ENCODE peak calls at places on chromosomes 6 and 20, in nine cellular contexts. P is stomach, Y is GM23338, B is HepG2, N is HL-60, S is breast epithelium, H is sigmoid colon, E is spleen, C is H1. M is an unnamed sample.

GRCh38 chr6:139981810-139982550 is 607.5 kb upstream of the CITED2 start:
- DNase-seq in N (no peak), C (no peak), H (no peak), B (no peak), Y (peak), P (no peak), S (no peak), E (no peak), M (no peak)

GRCh38 chr6:67880939-67881705 is 754.0 kb upstream of the ADGRB3 start:
- DNase-seq in Y (no peak), C (no peak), P (no peak), H (no peak), E (no peak), S (no peak), N (no peak), B (no peak), M (no peak)

GRCh38 chr20:10761232-10761631 is 87.4 kb upstream of the JAG1 start:
- DNase-seq in N (no peak), P (no peak), B (peak), S (no peak), C (no peak), E (no peak), Y (no peak), H (no peak), M (no peak)

GRCh38 chr20:52340036-52340634 is 148.6 kb upstream of the ZFP64 start:
- DNase-seq in P (no peak), N (no peak), H (no peak), Y (peak), B (peak), E (no peak), S (no peak), C (no peak), M (peak)

GRCh38 chr6:164505425-164505824 is 804.0 kb downstream of the C6orf118 start:
- DNase-seq in P (no peak), Y (no peak), E (no peak), C (no peak), B (no peak), H (no peak), S (no peak), N (no peak), M (no peak)

GRCh38 chr6:166786704-166787293 is 159.7 kb upstream of the RPS6KA2 start:
- DNase-seq in P (no peak), E (no peak), B (peak), S (no peak), Y (peak), N (peak), H (no peak), C (no peak), M (peak)

GRCh38 chr6:105893741-105894140 is 192.4 kb upstream of the PRDM1 start:
- DNase-seq in B (no peak), S (no peak), C (no peak), N (no peak), E (no peak), H (no peak), P (peak), Y (no peak), M (no peak)

GRCh38 chr6:134491473-134491872 is 173.6 kb upstream of the SGK1 start:
- DNase-seq in N (no peak), Y (no peak), C (no peak), S (no peak), E (no peak), B (no peak), P (no peak), H (no peak), M (no peak)

GRCh38 chr6:116200619-116201249 is 53.1 kb downstream of the TSPYL4 start:
- DNase-seq in S (no peak), E (no peak), C (no peak), H (no peak), Y (no peak), N (no peak), B (no peak), P (no peak), M (no peak)

GRCh38 chr6:55276745-55277627 is 50.3 kb upstream of the GFRAL start:
- DNase-seq in C (no peak), H (no peak), E (no peak), N (peak), P (no peak), B (peak), Y (peak), S (no peak), M (peak)

GRCh38 chr20:44112889-44113641 is 73.9 kb downstream of the JPH2 start:
- DNase-seq in C (no peak), S (no peak), B (no peak), N (no peak), Y (no peak), P (no peak), E (no peak), H (no peak), M (no peak)

GRCh38 chr6:159267165-159267564 is 98.0 kb downstream of the FNDC1 start:
- DNase-seq in E (no peak), S (no peak), H (no peak), C (no peak), B (no peak), P (no peak), N (no peak), Y (peak), M (peak)

GRCh38 chr6:7377961-7378360 is 11.6 kb downstream of the CAGE1 start:
- DNase-seq in P (no peak), E (no peak), Y (no peak), B (no peak), C (no peak), S (no peak), N (no peak), H (no peak), M (no peak)

GRCh38 chr6:161029195-161029809 is 37.7 kb downstream of the MAP3K4 start:
- DNase-seq in E (no peak), C (no peak), N (no peak), Y (no peak), P (no peak), H (no peak), B (no peak), S (no peak), M (no peak)

GRCh38 chr6:108876929-108877775 is 28.9 kb downstream of the ARMC2 start:
- DNase-seq in S (peak), H (peak), P (peak), Y (no peak), B (no peak), N (no peak), C (no peak), E (no peak), M (no peak)

GRCh38 chr6:24215068-24215467 is 89.1 kb downstream of the NRSN1 start:
- DNase-seq in C (no peak), E (no peak), N (no peak), H (no peak), P (no peak), B (no peak), Y (no peak), S (no peak), M (no peak)

DNA sequence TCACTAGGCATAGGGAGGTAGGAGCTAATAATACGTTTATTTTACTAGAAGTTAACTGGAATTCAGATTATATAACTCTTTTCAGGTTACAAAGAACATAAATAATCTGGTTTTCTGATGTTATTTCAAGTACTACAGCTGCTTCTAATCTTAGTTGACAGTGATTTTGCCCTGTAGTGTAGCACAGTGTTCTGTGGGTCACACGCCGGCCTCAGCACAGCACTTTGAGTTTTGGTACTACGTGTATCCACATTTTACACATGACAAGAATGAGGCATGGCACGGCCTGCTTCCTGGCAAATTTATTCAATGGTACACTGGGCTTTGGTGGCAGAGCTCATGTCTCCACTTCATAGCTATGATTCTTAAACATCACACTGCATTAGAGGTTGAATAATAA is 1.1 kb downstream of the HFE start:
- DNase-seq in B (no peak), H (peak), S (no peak), Y (no peak), E (no peak), N (no peak), P (no peak), C (no peak), M (no peak)
- TF ChIP-seq POLR2AphosphoS5 in B (no peak), H (peak), S (no peak), Y (no peak), E (no peak), N (no peak), P (peak), C (no peak), M (no peak)

DNA sequence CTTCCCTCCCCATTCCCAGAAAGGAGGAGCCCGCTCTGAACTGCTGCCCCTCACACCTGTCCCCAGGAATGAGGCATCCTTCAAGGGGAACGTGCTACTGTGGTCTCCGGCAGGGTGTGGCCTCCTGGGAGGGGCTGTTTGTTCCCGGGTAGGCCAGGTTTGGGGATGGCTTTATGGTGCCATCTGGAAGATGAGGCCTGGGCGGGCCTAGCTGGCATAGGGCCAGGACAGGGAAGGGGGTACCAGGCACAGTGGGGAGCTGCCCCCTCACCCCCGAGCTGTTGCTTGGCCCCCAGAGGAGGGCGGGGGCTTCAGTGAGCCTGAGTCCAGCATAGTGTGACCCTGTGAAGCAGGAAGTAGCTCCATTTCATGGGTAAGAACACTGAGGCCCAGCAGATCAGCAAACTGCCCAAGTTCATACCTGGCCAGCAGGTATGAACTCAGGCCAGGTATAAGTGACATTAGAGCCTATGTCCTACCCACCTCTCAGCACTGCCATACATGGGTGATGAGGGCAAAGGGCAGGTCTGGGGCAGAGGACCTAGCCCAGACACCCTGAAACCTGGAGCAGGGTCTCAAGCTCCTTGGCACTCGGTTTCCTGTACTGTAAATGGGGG is 17.5 kb upstream of the SPDEF start:
- DNase-seq in H (no peak), B (no peak), C (no peak), S (no peak), E (no peak), N (no peak), Y (no peak), P (no peak), M (no peak)
- TF ChIP-seq POLR2AphosphoS5 in H (no peak), B (no peak), C (no peak), S (no peak), E (no peak), N (no peak), Y (no peak), P (no peak), M (no peak)

GRCh38 chr6:2240961-2241360 is 4.4 kb downstream of the GMDS start:
- DNase-seq in P (no peak), E (no peak), N (no peak), B (no peak), H (no peak), C (no peak), Y (no peak), S (no peak), M (no peak)

GRCh38 chr6:2231438-2231837 is 14.0 kb downstream of the GMDS start:
- DNase-seq in H (no peak), N (no peak), S (no peak), E (no peak), C (no peak), Y (no peak), P (no peak), B (no peak), M (no peak)

GRCh38 chr6:2237001-2237400 is 8.4 kb downstream of the GMDS start:
- DNase-seq in H (no peak), P (no peak), N (no peak), S (no peak), C (no peak), Y (no peak), B (no peak), E (no peak), M (no peak)

GRCh38 chr6:2232445-2232844 is 13.0 kb downstream of the GMDS start:
- DNase-seq in S (no peak), N (no peak), P (no peak), E (no peak), B (no peak), H (no peak), Y (no peak), C (no peak), M (no peak)

DNA sequence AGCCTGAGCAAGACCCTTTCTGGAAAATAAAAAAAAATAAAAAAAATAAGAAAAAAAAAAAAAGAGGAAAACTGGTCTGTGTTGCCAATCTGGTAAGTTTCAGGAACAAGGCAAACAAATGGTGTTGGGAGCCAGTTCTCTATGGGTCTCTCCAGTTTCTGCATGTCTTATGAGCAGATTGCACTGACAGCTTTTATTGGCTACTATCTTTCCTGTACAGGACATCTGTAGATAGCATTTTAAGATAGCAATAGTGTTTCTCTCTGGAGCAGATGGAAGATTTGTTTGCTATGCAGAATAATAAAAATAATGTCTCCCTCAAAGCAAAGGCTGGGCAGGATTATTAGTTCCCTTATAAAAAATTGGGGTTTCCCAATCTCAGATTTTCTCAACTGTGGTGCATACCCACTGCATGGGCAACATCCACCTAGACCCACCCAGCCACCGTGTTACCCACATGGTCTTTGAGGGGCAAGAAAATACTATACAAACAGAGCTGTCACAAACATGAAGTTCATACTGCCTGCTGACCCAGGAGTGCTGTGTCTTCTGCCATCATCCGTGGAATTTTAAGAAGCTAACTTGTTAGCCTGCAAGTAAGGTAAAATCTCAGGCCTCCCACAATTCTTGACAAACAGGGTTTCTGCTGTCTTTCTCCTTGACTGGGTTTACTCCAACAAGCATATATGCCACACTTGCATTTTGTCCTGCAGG is 9.5 kb downstream of the GMDS start:
- DNase-seq in S (no peak), E (no peak), B (no peak), H (no peak), C (no peak), N (no peak), P (no peak), Y (no peak), M (no peak)
- TF ChIP-seq POLR2AphosphoS5 in S (no peak), E (no peak), B (no peak), H (no peak), C (no peak), N (no peak), P (no peak), Y (no peak), M (no peak)

GRCh38 chr20:37345339-37346231 is at the start of gene SRC:
- DNase-seq in C (peak), H (peak), B (peak), P (peak), Y (peak), E (peak), S (peak), N (no peak), M (peak)
- TF ChIP-seq POLR2AphosphoS5 in C (peak), H (peak), B (no peak), P (peak), Y (peak), E (peak), S (no peak), N (no peak), M (no peak)

GRCh38 chr20:25280574-25281535 is 33.0 kb downstream of the PYGB start:
- DNase-seq in N (no peak), S (peak), P (peak), B (no peak), Y (no peak), C (no peak), H (peak), E (peak), M (no peak)

GRCh38 chr20:25282034-25282781 is 34.3 kb downstream of the PYGB start:
- DNase-seq in Y (no peak), E (peak), B (no peak), S (peak), P (peak), N (no peak), H (peak), C (no peak), M (no peak)

GRCh38 chr20:25282796-25283195 is 34.9 kb downstream of the PYGB start:
- DNase-seq in B (no peak), E (no peak), S (peak), P (no peak), N (no peak), H (peak), Y (no peak), C (no peak), M (no peak)

GRCh38 chr20:25280051-25280573 is 32.2 kb downstream of the PYGB start:
- DNase-seq in N (no peak), E (peak), H (peak), C (no peak), B (no peak), S (peak), Y (no peak), P (peak), M (no peak)

DNA sequence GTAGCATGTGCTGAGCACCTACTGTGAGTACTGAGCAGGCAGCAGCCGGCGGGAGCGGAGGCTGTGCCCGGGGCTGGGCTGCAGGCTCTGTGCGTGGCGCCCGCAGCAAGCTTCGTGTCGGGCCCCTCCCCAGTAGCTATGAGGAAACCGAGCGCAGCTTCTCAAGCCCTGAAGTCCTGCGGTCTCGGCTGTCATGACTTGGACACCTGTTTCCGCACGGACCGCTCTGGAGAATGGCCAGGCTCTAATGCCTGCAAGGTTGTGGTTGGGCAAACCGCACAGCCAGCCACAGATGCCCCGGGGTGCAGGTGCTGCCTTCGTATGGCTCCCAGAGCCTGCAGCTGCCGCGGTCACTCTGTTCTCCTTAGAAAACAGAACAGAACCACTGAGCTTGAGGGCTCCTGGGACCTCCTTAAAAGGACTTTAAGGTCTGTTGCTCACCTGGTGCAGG is 33.7 kb downstream of the PYGB start:
- DNase-seq in P (peak), H (peak), N (peak), Y (no peak), E (peak), B (no peak), C (no peak), S (peak), M (no peak)
- TF ChIP-seq POLR2AphosphoS5 in P (no peak), H (no peak), N (peak), Y (no peak), E (peak), B (no peak), C (no peak), S (no peak), M (no peak)

DNA sequence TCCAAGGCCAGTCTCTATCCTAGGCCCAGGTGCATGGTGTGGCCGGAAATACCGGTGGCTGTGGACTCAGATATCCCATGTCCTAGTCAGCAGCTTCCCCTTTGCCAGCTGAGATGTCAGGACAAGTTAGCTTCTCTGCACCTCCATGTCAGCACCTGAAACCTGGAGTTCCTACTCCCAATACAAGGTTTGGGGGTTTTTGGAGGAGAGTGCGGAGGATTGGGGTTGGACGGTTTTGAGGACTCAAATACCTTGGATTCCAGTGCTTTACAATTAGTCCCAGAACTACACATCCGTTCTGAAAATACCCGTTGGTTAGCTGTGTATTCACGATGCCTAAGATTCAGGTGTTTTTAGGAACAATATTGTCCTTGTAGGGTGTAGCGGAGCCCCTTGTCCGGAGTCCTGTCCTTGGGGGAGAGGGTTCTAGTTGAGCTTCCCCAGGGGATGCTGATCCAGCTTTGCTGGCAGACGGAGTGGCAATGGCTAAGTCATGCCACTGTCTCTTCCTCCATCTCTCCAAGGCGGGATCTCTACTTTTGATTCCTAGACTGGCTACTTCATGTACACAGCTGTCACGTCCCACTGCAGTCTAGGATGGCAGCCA is 45.0 kb downstream of the ADNP start:
- DNase-seq in B (no peak), P (no peak), H (no peak), N (no peak), C (no peak), E (peak), Y (no peak), S (no peak), M (peak)
- TF ChIP-seq POLR2AphosphoS5 in B (no peak), P (no peak), H (no peak), N (peak), C (no peak), E (no peak), Y (no peak), S (no peak), M (no peak)

GRCh38 chr20:33653218-33653899 is 8.8 kb upstream of the C20orf144 start:
- DNase-seq in C (peak), S (no peak), E (peak), N (no peak), P (peak), Y (peak), H (peak), B (peak), M (peak)
- TF ChIP-seq POLR2AphosphoS5 in C (peak), S (no peak), E (peak), N (no peak), P (no peak), Y (no peak), H (peak), B (peak), M (no peak)

DNA sequence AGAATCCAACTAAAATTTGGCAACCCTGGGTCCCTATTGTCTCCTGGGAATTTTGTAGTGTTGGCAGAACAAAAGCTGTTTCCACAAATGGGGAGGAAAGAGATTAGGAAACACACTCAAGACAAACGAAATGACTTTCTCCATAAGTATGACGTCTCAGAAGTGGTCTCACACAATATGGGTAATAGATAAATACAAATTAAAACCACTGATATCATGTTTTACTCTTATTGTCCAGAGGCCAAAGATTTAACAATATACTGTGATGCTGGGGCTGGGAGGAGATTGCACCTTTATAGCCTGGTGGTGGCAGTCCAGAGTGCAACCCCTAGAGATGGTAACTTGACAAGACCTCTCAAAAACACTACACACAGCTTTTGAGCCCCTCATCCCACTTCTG is 18.6 kb downstream of the FKBP1A start:
- DNase-seq in C (no peak), N (no peak), H (no peak), P (no peak), E (no peak), S (no peak), Y (no peak), B (no peak), M (no peak)
- TF ChIP-seq POLR2AphosphoS5 in C (no peak), N (no peak), H (no peak), P (no peak), E (no peak), S (no peak), Y (no peak), B (no peak), M (no peak)